ENCODE peak calls at places on chromosomes 1 and 21, in seven cellular contexts. O, V, K, Q, I, P and R are unnamed samples.

GRCh38 chr1:154994269-154994977 is 1.0 kb downstream of the LENEP start:
- DNase-seq in P (no peak), I (no peak), V (no peak), K (no peak), Q (no peak), O (no peak), R (no peak)

GRCh38 chr1:30681782-30682181 is 41.6 kb downstream of the MATN1 start:
- DNase-seq in Q (no peak), I (peak; percentile 18), O (no peak), P (no peak), V (no peak), K (no peak), R (no peak)

GRCh38 chr1:220124542-220124941 is 30.6 kb downstream of the IARS2 start:
- DNase-seq in Q (no peak), K (no peak), I (no peak), P (peak; percentile 28), O (no peak), V (no peak), R (peak; percentile 73)

GRCh38 chr1:32390904-32391480 is 3.2 kb downstream of the BSDC1 start:
- DNase-seq in Q (no peak), P (no peak), O (no peak), K (no peak), I (no peak), V (no peak), R (no peak)

GRCh38 chr1:236685205-236685916 is 938 bp upstream of the ACTN2 start:
- DNase-seq in Q (no peak), P (no peak), I (no peak), K (no peak), O (no peak), V (no peak), R (no peak)

GRCh38 chr1:1875932-1876331 is 15.0 kb downstream of the GNB1 start:
- DNase-seq in K (no peak), Q (no peak), O (no peak), I (no peak), V (no peak), P (no peak), R (no peak)

GRCh38 chr1:224267922-224268321 is 62.0 kb downstream of the NVL start:
- DNase-seq in P (no peak), V (no peak), Q (no peak), O (peak; percentile 3), K (no peak), I (no peak), R (no peak)

GRCh38 chr21:42681296-42682206 is 28.1 kb downstream of the PDE9A start:
- DNase-seq in P (no peak), O (no peak), K (no peak), I (no peak), Q (no peak), V (no peak), R (no peak)

GRCh38 chr1:153560771-153561170 is 4.9 kb downstream of the S100A2 start:
- DNase-seq in K (no peak), I (no peak), O (peak; percentile 71), P (no peak), Q (no peak), V (no peak), R (no peak)

GRCh38 chr1:247406014-247406656 is 9.8 kb upstream of the NLRP3 start:
- DNase-seq in I (no peak), P (no peak), K (no peak), O (no peak), Q (no peak), V (no peak), R (no peak)

GRCh38 chr1:247407180-247407616 is 8.8 kb upstream of the NLRP3 start:
- DNase-seq in I (no peak), P (no peak), Q (peak; percentile 37), O (no peak), K (peak; percentile 43), V (no peak), R (no peak)

GRCh38 chr1:247409869-247410544 is 6.0 kb upstream of the NLRP3 start:
- DNase-seq in I (no peak), P (no peak), Q (no peak), O (no peak), K (no peak), V (no peak), R (no peak)

GRCh38 chr1:247411583-247412295 is 4.2 kb upstream of the NLRP3 start:
- DNase-seq in V (no peak), K (no peak), Q (no peak), O (no peak), P (no peak), I (no peak), R (no peak)

GRCh38 chr1:247407978-247408560 is 7.9 kb upstream of the NLRP3 start:
- DNase-seq in V (no peak), K (no peak), I (no peak), Q (no peak), P (no peak), O (no peak), R (no peak)
- H3K4me3 ChIP-seq in V (no peak overlapping the region), K (no peak overlapping the region), I (no peak overlapping the region), Q (no peak overlapping the region), P (no peak overlapping the region), O (no peak overlapping the region), R (no peak overlapping the region)

DNA sequence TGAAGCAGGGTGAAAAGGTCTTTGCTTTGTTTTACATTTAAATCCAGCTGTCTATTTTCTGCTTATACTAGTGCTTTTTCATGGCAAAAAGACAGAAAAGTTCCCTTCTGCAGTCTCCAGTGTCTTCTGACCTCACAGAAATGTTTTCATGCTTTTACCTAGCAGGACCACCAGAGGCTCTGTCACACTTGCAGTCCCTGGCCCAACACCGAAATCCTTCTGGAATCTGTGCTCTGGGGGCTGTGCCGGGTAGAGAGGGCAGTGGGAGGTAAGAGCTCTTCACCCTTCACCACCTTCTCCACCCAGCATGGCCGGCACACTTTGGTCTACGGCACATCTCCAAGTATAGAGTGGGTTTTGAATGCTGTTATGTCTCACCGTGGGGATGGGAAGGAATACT is 20.8 kb downstream of the GNAT2 start:
- DNase-seq in V (no peak), K (no peak), Q (no peak), I (peak; percentile 78), O (no peak), P (no peak), R (peak; percentile 58)
- TF ChIP-seq CTCF in V (no peak), K (no peak), Q (no peak), I (peak; percentile 71), O (no peak), P (no peak), R (peak; percentile 58)

GRCh38 chr1:243254233-243254926 is 701 bp downstream of the CEP170 start:
- DNase-seq in K (peak; percentile 65), O (peak; percentile 65), V (peak; percentile 38), P (peak; percentile 76), I (peak; percentile 84), Q (peak; percentile 64), R (peak; percentile 71)
- H3K4me3 ChIP-seq in K (peak overlapping the region; percentile 95), O (peak overlapping the region; percentile 92), V (peak overlapping the region; percentile 69), P (peak overlapping the region; percentile 92), I (peak overlapping the region; percentile 95), Q (peak overlapping the region; percentile 76), R (peak overlapping the region; percentile 89)

DNA sequence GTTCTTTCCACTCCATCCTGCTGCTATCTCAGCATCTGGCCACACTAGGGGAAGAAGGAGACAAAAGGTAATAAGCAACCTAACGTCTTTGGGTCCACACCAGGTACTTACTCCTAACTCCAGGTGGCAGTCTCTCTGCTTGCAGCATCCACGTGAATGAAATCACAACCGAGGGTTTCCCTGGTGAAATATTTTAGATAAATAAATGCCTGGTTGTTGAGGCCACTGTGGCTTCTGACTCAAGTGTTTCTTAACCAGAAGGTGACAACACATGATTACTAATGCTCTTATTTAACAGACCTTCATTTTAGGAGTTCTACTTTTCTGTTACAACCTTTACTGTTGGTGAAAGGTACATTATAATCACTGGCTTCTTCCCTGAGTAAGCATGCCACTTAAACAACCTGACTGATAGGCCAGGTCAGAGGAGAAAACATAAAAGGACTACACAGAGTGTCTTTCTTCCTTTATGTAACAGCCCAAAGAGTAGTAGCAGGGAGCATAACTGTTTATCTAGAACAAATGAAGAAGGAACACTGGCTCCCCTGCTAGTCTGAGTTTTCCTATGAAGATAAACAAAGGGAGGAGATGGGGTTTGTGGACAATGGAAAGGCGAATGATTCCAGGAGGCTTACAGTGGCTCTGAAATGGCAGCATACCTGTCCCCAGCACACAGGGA is 59.9 kb downstream of the SYT6 start:
- DNase-seq in I (no peak), P (peak; percentile 27), K (no peak), V (no peak), Q (no peak), O (peak; percentile 74), R (peak; percentile 29)
- TF ChIP-seq CTCF in I (peak; percentile 71), P (no peak), K (peak; percentile 21), V (no peak), Q (no peak), O (peak; percentile 50), R (peak; percentile 16)

DNA sequence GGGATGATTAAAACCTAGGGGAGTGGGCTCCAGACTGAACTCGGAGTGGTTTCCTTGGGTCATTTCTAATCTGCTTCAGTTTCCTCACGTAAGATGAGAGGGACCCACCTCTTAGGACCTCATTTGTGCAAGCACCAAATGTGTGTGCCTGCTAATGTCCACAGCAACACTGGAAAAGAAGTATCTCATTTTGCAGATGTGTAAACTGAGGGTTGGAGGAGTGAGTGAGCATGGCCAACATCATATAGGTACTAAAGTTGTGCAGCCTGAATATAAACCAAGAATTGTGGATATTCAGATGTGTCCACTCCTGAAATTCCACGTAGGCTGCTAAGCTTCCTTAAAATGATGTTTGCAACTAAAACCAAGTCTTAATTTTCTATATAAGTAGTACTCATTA is 51.7 kb downstream of the GADD45A start:
- DNase-seq in O (no peak), Q (no peak), K (no peak), I (no peak), P (no peak), V (no peak), R (no peak)
- H3K4me3 ChIP-seq in O (no peak overlapping the region), Q (no peak overlapping the region), K (peak overlapping the region; percentile 36), I (no peak overlapping the region), P (peak overlapping the region; percentile 21), V (no peak overlapping the region), R (no peak overlapping the region)